ENCODE peak calls at places on chromosomes 13 and 19, in six cellular contexts. B, D, F, O, C and H are unnamed samples.

GRCh38 chr19:57171551-57172081 is 4.3 kb upstream of the DUXA start:
- DNase-seq in C (peak), B (no peak), F (peak), O (peak), D (peak), H (no peak)

GRCh38 chr13:33083054-33083453 is 66.8 kb downstream of the KL start:
- DNase-seq in F (no peak), D (no peak), C (no peak), B (no peak), O (no peak), H (no peak)

GRCh38 chr19:21677696-21678418 is 89.5 kb downstream of the ZNF100 start:
- DNase-seq in C (no peak), B (no peak), F (no peak), D (no peak), O (no peak), H (no peak)

GRCh38 chr13:35283856-35284255 is 192.6 kb downstream of the MAB21L1 start:
- DNase-seq in O (no peak), C (no peak), F (no peak), D (peak), B (no peak), H (peak)

GRCh38 chr19:8302734-8303133 is 5.4 kb downstream of the CD320 start:
- DNase-seq in O (no peak), B (no peak), F (no peak), D (no peak), C (no peak), H (no peak)

GRCh38 chr19:2540646-2541454 is 64.9 kb downstream of the GADD45B start:
- DNase-seq in D (peak), B (no peak), O (peak), C (peak), F (no peak), H (peak)

GRCh38 chr13:30792257-30793000 is 57.1 kb downstream of the ALOX5AP start:
- DNase-seq in D (peak), B (no peak), F (peak), O (peak), C (peak), H (peak)

GRCh38 chr13:41614671-41615519 is 157.5 kb downstream of the RGCC start:
- DNase-seq in F (no peak), C (no peak), O (no peak), B (no peak), D (peak), H (no peak)

GRCh38 chr19:13817615-13818371 is 22.6 kb downstream of the ZSWIM4 start:
- DNase-seq in F (no peak), B (no peak), D (no peak), C (peak), O (peak), H (no peak)

GRCh38 chr13:67549331-67549730 is 319.2 kb upstream of the PCDH9 start:
- DNase-seq in C (no peak), D (peak), F (no peak), O (no peak), B (no peak), H (no peak)

GRCh38 chr13:28297341-28297740 is 159.0 kb downstream of the PAN3 start:
- DNase-seq in D (no peak), O (no peak), C (peak), F (no peak), B (no peak), H (no peak)

GRCh38 chr19:10503002-10503789 is at the start of gene KEAP1:
- DNase-seq in B (no peak), F (no peak), D (no peak), O (peak), C (peak), H (peak)

GRCh38 chr19:36215276-36216171 is 618 bp downstream of the ZNF146 start:
- DNase-seq in D (peak), B (no peak), O (no peak), F (no peak), C (peak), H (no peak)

GRCh38 chr13:51729853-51730553 is 74.0 kb downstream of the DHRS12 start:
- DNase-seq in D (peak), F (no peak), C (no peak), O (no peak), B (no peak), H (peak)

GRCh38 chr13:43304945-43305344 is 281.6 kb downstream of the DNAJC15 start:
- DNase-seq in F (no peak), O (no peak), B (no peak), D (no peak), C (no peak), H (no peak)
- TF ChIP-seq CTCF in F (no peak), O (no peak), B (no peak), D (no peak), C (no peak), H (no peak)

GRCh38 chr19:43315851-43316250 is 37.6 kb upstream of the CD177 start:
- DNase-seq in B (no peak), F (no peak), D (no peak), O (no peak), C (no peak), H (no peak)

GRCh38 chr19:43313711-43314495 is 39.6 kb upstream of the CD177 start:
- DNase-seq in C (no peak), B (no peak), F (no peak), O (no peak), D (no peak), H (no peak)

GRCh38 chr19:43318203-43318602 is 35.3 kb upstream of the CD177 start:
- DNase-seq in C (no peak), D (no peak), B (no peak), O (no peak), F (no peak), H (no peak)

GRCh38 chr19:43318796-43319314 is 34.6 kb upstream of the CD177 start:
- DNase-seq in C (no peak), F (no peak), O (no peak), B (no peak), D (no peak), H (no peak)

DNA sequence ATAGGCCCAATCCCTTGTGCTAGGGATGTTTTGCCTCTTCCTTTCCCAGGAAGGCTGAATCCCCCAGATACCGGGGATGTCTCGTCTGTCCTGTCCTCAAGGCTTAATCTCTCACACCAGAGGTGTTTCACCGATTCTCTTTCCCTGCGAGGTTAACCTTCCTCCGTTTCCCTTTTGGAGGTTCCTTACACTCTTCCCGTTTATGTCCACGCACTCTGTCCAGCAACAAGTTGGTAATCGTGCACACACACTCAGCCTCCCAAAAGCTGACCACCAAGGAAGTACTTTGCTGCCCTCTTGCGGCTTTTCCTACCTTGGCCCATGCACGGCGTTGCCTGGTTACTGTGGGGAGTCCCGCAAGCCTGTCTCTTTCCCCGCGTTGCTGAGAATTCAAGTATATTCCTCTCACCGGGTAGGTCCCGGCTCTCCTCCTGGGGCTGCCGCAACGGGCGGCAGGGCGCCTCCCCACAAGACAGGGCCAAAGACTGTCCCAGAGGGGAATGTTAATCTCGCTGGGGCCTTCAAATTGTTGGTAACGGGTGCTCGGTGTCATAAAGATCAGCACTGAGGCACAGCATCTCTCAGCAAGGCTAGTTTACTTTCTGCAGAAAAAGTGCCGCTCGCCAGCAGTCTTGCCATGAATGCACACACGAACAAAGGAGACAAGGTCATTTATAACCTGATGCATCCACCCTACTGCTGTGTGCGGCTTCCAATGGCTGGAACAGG is 36.7 kb upstream of the CD177 start:
- DNase-seq in D (peak), B (no peak), F (peak), C (peak), O (peak), H (peak)
- TF ChIP-seq CTCF in D (peak), B (no peak), F (no peak), C (peak), O (no peak), H (no peak)

GRCh38 chr13:95704510-95704909 is 27.6 kb downstream of the DNAJC3 start:
- DNase-seq in O (no peak), C (no peak), D (no peak), F (no peak), B (no peak), H (no peak)
- TF ChIP-seq CTCF in O (no peak), C (peak), D (peak), F (no peak), B (no peak), H (no peak)

GRCh38 chr13:62747629-62748028 is 1332.0 kb upstream of the PCDH20 start:
- DNase-seq in C (no peak), B (no peak), O (no peak), D (no peak), F (no peak), H (no peak)
- TF ChIP-seq CTCF in C (no peak), B (no peak), O (no peak), D (no peak), F (no peak), H (no peak)

DNA sequence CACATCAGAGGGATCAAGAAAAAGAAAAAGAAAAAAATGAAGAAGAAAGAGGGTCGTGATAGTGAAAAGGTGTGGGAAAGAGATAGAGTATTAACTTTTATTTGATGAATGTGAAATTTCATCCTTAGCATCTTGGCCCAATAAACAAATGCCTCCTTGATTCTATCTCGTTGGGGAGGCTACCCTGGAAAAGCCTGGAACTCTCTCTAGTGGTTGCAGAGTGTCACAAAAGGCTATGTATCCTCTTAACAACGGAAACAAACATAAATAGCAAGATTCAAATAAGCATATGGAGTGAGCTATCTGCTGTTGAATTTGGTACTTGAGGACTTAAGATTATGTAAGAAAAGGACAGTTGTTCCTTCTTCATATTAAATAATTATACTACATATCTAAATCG is 557.4 kb downstream of the DCT start:
- DNase-seq in O (no peak), D (no peak), B (no peak), C (no peak), F (no peak), H (no peak)
- TF ChIP-seq CTCF in O (no peak), D (no peak), B (no peak), C (no peak), F (no peak), H (no peak)